ENCODE peak calls at places on chromosomes 5 and 9, in six cellular contexts. One of them, this sample, is unnamed.

GRCh38 chr5:127369772-127370171 is 79.2 kb downstream of the MEGF10 start:
- DNase-seq in bronchial epithelial cell: no peak
- DNase-seq in fibroblast of pulmonary artery: no peak
- DNase-seq in heart left ventricle: no peak
- DNase-seq in heart right ventricle: no peak
- DNase-seq in kidney epithelial cell: no peak
- DNase-seq in this sample: no peak

GRCh38 chr5:151075698-151076331 is 5.0 kb downstream of the TNIP1 start:
- DNase-seq in kidney epithelial cell: no peak
- DNase-seq in heart right ventricle: no peak
- DNase-seq in fibroblast of pulmonary artery: no peak
- DNase-seq in heart left ventricle: no peak
- DNase-seq in bronchial epithelial cell: peak
- DNase-seq in this sample: no peak

GRCh38 chr5:133841831-133842750 is 126.3 kb downstream of the C5orf15 start:
- DNase-seq in heart left ventricle: no peak
- DNase-seq in fibroblast of pulmonary artery: no peak
- DNase-seq in bronchial epithelial cell: no peak
- DNase-seq in kidney epithelial cell: no peak
- DNase-seq in heart right ventricle: no peak
- DNase-seq in this sample: no peak

GRCh38 chr5:146620663-146621051 is 104.7 kb upstream of the GPR151 start:
- DNase-seq in kidney epithelial cell: no peak
- DNase-seq in heart left ventricle: no peak
- DNase-seq in heart right ventricle: no peak
- DNase-seq in bronchial epithelial cell: no peak
- DNase-seq in fibroblast of pulmonary artery: no peak
- DNase-seq in this sample: no peak

GRCh38 chr9:79584655-79584982 is 12.9 kb downstream of the TLE4 start:
- DNase-seq in kidney epithelial cell: no peak
- DNase-seq in heart left ventricle: no peak
- DNase-seq in bronchial epithelial cell: no peak
- DNase-seq in heart right ventricle: no peak
- DNase-seq in fibroblast of pulmonary artery: no peak
- DNase-seq in this sample: no peak

GRCh38 chr5:80149161-80149609 is 106.7 kb downstream of the SERINC5 start:
- DNase-seq in heart left ventricle: no peak
- DNase-seq in fibroblast of pulmonary artery: no peak
- DNase-seq in heart right ventricle: no peak
- DNase-seq in kidney epithelial cell: no peak
- DNase-seq in bronchial epithelial cell: no peak
- DNase-seq in this sample: no peak

GRCh38 chr5:125198270-125198974 is 452.0 kb upstream of the ZNF608 start:
- DNase-seq in bronchial epithelial cell: peak
- DNase-seq in heart left ventricle: peak
- DNase-seq in heart right ventricle: peak
- DNase-seq in kidney epithelial cell: no peak
- DNase-seq in fibroblast of pulmonary artery: peak
- DNase-seq in this sample: peak

GRCh38 chr5:166436857-166437256 is 1854.6 kb upstream of the WWC1 start:
- DNase-seq in bronchial epithelial cell: peak
- DNase-seq in kidney epithelial cell: peak
- DNase-seq in heart left ventricle: no peak
- DNase-seq in heart right ventricle: no peak
- DNase-seq in fibroblast of pulmonary artery: peak
- DNase-seq in this sample: no peak

GRCh38 chr9:116267021-116267420 is 113.4 kb downstream of the PAPPA start:
- DNase-seq in bronchial epithelial cell: peak
- DNase-seq in kidney epithelial cell: no peak
- DNase-seq in heart right ventricle: no peak
- DNase-seq in heart left ventricle: no peak
- DNase-seq in fibroblast of pulmonary artery: no peak
- DNase-seq in this sample: no peak

GRCh38 chr5:114686345-114686744 is 324.5 kb downstream of the KCNN2 start:
- DNase-seq in heart left ventricle: no peak
- DNase-seq in kidney epithelial cell: no peak
- DNase-seq in heart right ventricle: no peak
- DNase-seq in fibroblast of pulmonary artery: no peak
- DNase-seq in bronchial epithelial cell: no peak
- DNase-seq in this sample: no peak

DNA sequence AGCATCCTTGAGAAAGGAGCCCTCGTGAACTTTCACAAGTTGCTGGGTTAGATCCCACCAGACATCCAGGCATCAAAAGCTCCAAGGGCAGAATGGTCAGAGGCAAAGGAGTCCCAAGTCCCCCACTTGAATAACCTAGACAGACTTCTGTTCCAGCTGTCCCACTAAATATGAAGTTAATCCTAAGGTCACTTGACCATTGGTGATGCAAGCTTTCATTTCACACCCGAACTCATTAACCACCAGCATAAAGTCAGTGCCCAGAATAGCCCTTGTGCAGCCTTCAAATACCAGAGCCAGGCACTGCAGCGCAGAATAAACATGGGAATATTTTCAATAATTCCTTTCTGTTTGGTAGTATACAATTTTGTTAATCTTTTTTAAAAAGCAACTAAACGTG is 28.9 kb downstream of the OXCT1 start:
- DNase-seq in bronchial epithelial cell: no peak
- DNase-seq in fibroblast of pulmonary artery: no peak
- DNase-seq in kidney epithelial cell: no peak
- DNase-seq in heart right ventricle: no peak
- DNase-seq in heart left ventricle: no peak
- DNase-seq in this sample: no peak
- H3K4me3 ChIP-seq in bronchial epithelial cell: no peak
- H3K4me3 ChIP-seq in fibroblast of pulmonary artery: no peak
- H3K4me3 ChIP-seq in kidney epithelial cell: no peak
- H3K4me3 ChIP-seq in heart right ventricle: no peak
- H3K4me3 ChIP-seq in heart left ventricle: no peak
- H3K4me3 ChIP-seq in this sample: no peak

DNA sequence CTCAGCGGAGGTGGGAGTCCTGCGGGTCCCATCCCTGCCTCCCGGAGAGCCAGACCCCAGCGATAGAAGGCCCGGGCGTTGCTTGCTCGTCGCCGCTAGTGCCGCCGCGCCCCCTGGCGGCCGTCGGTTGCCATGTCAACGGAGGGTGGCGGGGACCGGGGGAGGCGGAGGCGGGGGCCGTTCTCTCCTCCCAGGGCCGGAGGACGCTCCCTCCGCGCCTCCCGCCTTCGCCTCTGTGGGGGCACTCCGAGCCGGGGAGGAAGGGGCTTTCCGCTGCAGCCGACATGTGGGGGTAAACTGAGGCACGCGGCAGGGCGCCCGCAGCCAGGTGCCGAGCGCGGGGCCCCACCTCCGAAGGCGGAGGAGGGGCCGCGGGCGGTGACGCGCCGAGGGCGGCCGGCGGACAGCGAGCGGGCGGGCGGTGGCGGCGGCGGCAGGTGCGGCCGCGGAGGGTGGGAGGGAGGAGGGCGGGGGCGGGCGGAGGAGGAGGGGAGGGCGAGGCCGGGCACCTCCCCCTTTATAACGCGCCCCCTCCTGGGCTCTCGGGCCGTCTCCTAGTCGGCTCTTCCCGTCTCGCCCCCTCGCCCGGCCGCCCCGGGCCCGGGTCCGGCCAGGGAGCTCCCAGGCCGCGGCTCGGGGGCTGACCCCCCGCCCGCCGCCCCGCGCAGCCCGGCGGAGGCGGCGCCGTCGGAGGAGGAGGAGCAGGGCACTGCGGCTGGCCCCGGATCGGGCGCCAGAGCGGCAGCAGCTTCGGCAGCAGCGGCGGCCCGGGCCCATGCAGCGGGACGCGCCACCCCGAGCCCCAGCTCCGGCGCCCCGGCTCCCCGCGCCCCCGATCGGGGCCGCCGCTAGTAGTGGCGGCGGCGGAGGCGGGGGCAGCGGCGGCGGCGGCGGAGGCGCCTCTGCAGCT is 556 bp upstream of the CDK9 start:
- DNase-seq in heart right ventricle: peak
- DNase-seq in heart left ventricle: peak
- DNase-seq in kidney epithelial cell: no peak
- DNase-seq in fibroblast of pulmonary artery: peak
- DNase-seq in bronchial epithelial cell: no peak
- DNase-seq in this sample: no peak
- TF ChIP-seq CTCF in heart right ventricle: peak
- TF ChIP-seq CTCF in heart left ventricle: peak
- TF ChIP-seq CTCF in kidney epithelial cell: peak
- TF ChIP-seq CTCF in fibroblast of pulmonary artery: peak
- TF ChIP-seq CTCF in bronchial epithelial cell: peak
- TF ChIP-seq CTCF in this sample: peak

DNA sequence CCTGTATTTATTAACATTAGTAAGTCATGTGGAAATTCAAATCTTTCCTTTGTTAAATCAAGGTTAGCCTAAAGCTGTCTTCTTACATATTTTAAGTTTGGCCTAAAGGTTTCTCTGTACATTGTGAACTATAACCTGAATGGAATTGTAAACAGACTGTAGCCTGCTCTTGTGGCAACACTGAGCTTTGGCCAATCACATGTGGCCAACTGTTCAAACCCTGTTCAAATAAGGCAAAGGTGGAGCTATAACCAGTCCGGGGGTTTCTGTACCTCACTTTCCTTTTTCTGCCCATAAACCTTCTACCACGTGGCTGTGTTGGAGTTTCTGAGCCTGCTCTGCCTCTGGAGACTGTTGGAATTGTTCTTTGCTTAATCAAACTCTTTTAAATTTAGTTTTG is 3.3 kb upstream of the HAPLN1 start:
- DNase-seq in fibroblast of pulmonary artery: no peak
- DNase-seq in kidney epithelial cell: no peak
- DNase-seq in bronchial epithelial cell: no peak
- DNase-seq in heart right ventricle: no peak
- DNase-seq in heart left ventricle: no peak
- DNase-seq in this sample: no peak
- H3K4me3 ChIP-seq in fibroblast of pulmonary artery: no peak
- H3K4me3 ChIP-seq in kidney epithelial cell: no peak
- H3K4me3 ChIP-seq in bronchial epithelial cell: no peak
- H3K4me3 ChIP-seq in heart right ventricle: no peak
- H3K4me3 ChIP-seq in heart left ventricle: no peak
- H3K4me3 ChIP-seq in this sample: no peak

GRCh38 chr9:107485451-107486043 is 4.0 kb downstream of the KLF4 start:
- DNase-seq in fibroblast of pulmonary artery: no peak
- DNase-seq in kidney epithelial cell: no peak
- DNase-seq in bronchial epithelial cell: no peak
- DNase-seq in heart right ventricle: no peak
- DNase-seq in heart left ventricle: no peak
- DNase-seq in this sample: no peak

GRCh38 chr9:107481035-107481434 is 8.5 kb downstream of the KLF4 start:
- DNase-seq in kidney epithelial cell: no peak
- DNase-seq in fibroblast of pulmonary artery: no peak
- DNase-seq in heart left ventricle: no peak
- DNase-seq in heart right ventricle: no peak
- DNase-seq in bronchial epithelial cell: peak
- DNase-seq in this sample: no peak

GRCh38 chr9:107486674-107487520 is 2.7 kb downstream of the KLF4 start:
- DNase-seq in heart right ventricle: peak
- DNase-seq in kidney epithelial cell: no peak
- DNase-seq in bronchial epithelial cell: no peak
- DNase-seq in heart left ventricle: no peak
- DNase-seq in fibroblast of pulmonary artery: no peak
- DNase-seq in this sample: no peak

GRCh38 chr9:107483666-107484065 is 5.9 kb downstream of the KLF4 start:
- DNase-seq in heart left ventricle: no peak
- DNase-seq in fibroblast of pulmonary artery: no peak
- DNase-seq in bronchial epithelial cell: no peak
- DNase-seq in heart right ventricle: no peak
- DNase-seq in kidney epithelial cell: no peak
- DNase-seq in this sample: no peak

GRCh38 chr9:107484117-107484723 is 5.3 kb downstream of the KLF4 start:
- DNase-seq in heart right ventricle: peak
- DNase-seq in heart left ventricle: peak
- DNase-seq in bronchial epithelial cell: peak
- DNase-seq in fibroblast of pulmonary artery: peak
- DNase-seq in kidney epithelial cell: no peak
- DNase-seq in this sample: peak
- TF ChIP-seq CTCF in heart right ventricle: peak
- TF ChIP-seq CTCF in heart left ventricle: peak
- TF ChIP-seq CTCF in bronchial epithelial cell: peak
- TF ChIP-seq CTCF in fibroblast of pulmonary artery: peak
- TF ChIP-seq CTCF in kidney epithelial cell: peak
- TF ChIP-seq CTCF in this sample: peak

GRCh38 chr5:142636093-142636492 is 49.8 kb downstream of the FGF1 start:
- DNase-seq in heart right ventricle: no peak
- DNase-seq in fibroblast of pulmonary artery: no peak
- DNase-seq in heart left ventricle: no peak
- DNase-seq in kidney epithelial cell: no peak
- DNase-seq in bronchial epithelial cell: no peak
- DNase-seq in this sample: no peak

GRCh38 chr5:142639455-142639854 is 46.4 kb downstream of the FGF1 start:
- DNase-seq in kidney epithelial cell: no peak
- DNase-seq in bronchial epithelial cell: no peak
- DNase-seq in heart right ventricle: no peak
- DNase-seq in fibroblast of pulmonary artery: no peak
- DNase-seq in heart left ventricle: no peak
- DNase-seq in this sample: no peak

GRCh38 chr5:142636698-142637324 is 49.1 kb downstream of the FGF1 start:
- DNase-seq in heart right ventricle: no peak
- DNase-seq in kidney epithelial cell: no peak
- DNase-seq in bronchial epithelial cell: no peak
- DNase-seq in heart left ventricle: no peak
- DNase-seq in fibroblast of pulmonary artery: no peak
- DNase-seq in this sample: no peak

GRCh38 chr5:142640316-142641005 is 45.4 kb downstream of the FGF1 start:
- DNase-seq in heart left ventricle: no peak
- DNase-seq in kidney epithelial cell: no peak
- DNase-seq in fibroblast of pulmonary artery: no peak
- DNase-seq in bronchial epithelial cell: no peak
- DNase-seq in heart right ventricle: no peak
- DNase-seq in this sample: no peak

DNA sequence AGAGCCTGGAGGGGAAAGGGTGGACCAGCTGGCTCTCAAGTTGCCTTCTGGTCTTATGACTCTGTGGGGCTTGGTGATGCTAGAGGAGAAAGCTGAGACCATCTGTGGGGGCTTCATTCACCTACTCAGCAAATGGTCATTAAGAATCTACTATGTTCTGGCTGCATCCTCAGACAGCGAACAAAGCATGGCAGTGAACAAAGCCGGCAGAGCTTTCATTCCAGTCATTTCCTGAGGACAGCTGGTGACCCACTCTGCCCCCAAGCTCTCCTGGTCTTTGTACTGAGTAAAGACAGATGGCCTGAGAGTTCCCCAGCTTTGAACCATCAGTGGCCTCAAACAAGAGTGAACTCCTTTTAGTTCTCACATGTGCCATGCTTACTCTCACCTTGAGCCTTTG is 48.0 kb downstream of the FGF1 start:
- DNase-seq in bronchial epithelial cell: no peak
- DNase-seq in heart left ventricle: no peak
- DNase-seq in heart right ventricle: no peak
- DNase-seq in kidney epithelial cell: no peak
- DNase-seq in fibroblast of pulmonary artery: no peak
- DNase-seq in this sample: no peak
- H3K4me3 ChIP-seq in bronchial epithelial cell: no peak
- H3K4me3 ChIP-seq in heart left ventricle: no peak
- H3K4me3 ChIP-seq in heart right ventricle: no peak
- H3K4me3 ChIP-seq in kidney epithelial cell: no peak
- H3K4me3 ChIP-seq in fibroblast of pulmonary artery: no peak
- H3K4me3 ChIP-seq in this sample: no peak

GRCh38 chr9:20437466-20437865 is 184.8 kb downstream of the MLLT3 start:
- DNase-seq in heart right ventricle: no peak
- DNase-seq in bronchial epithelial cell: no peak
- DNase-seq in kidney epithelial cell: no peak
- DNase-seq in fibroblast of pulmonary artery: peak
- DNase-seq in heart left ventricle: no peak
- DNase-seq in this sample: peak
- TF ChIP-seq CTCF in heart right ventricle: no peak
- TF ChIP-seq CTCF in bronchial epithelial cell: no peak
- TF ChIP-seq CTCF in kidney epithelial cell: no peak
- TF ChIP-seq CTCF in fibroblast of pulmonary artery: no peak
- TF ChIP-seq CTCF in heart left ventricle: no peak
- TF ChIP-seq CTCF in this sample: no peak

GRCh38 chr9:137123459-137123819 is 8.9 kb upstream of the DPP7 start:
- DNase-seq in fibroblast of pulmonary artery: no peak
- DNase-seq in kidney epithelial cell: no peak
- DNase-seq in heart right ventricle: no peak
- DNase-seq in bronchial epithelial cell: no peak
- DNase-seq in heart left ventricle: no peak
- DNase-seq in this sample: no peak
- H3K4me3 ChIP-seq in fibroblast of pulmonary artery: no peak
- H3K4me3 ChIP-seq in kidney epithelial cell: no peak
- H3K4me3 ChIP-seq in heart right ventricle: no peak
- H3K4me3 ChIP-seq in bronchial epithelial cell: no peak
- H3K4me3 ChIP-seq in heart left ventricle: no peak
- H3K4me3 ChIP-seq in this sample: no peak

This sample was measured in AG04449.